ENCODE peak calls at places on chromosome 19, in ten cellular contexts. O is Caco-2, G is mesothelial cell of epicardium, C is fibroblast of mammary gland, Y is endothelial cell, P is HFFc6, V is pancreas, Z is heart right ventricle, S is omental fat pad, U is cardiac muscle cell. H is an unnamed sample.
A peak's percentile ranks its signal among the peaks of the same experiment; 100 is the strongest.

GRCh38 chr19:8028951-8029491 is 23.5 kb upstream of the CCL25 start:
- DNase-seq in V (no peak), O (peak; percentile 91), Z (no peak), Y (no peak), U (peak; percentile 65), P (no peak), G (no peak), C (peak; percentile 51), S (no peak), H (peak; percentile 33)

GRCh38 chr19:13764101-13764807 is at the start of gene MRI1:
- DNase-seq in C (peak; percentile 61), G (no peak), Y (peak; percentile 69), Z (peak; percentile 84), P (peak; percentile 42), O (peak; percentile 79), S (peak; percentile 65), V (peak; percentile 88), U (peak; percentile 79), H (peak; percentile 58)

GRCh38 chr19:38727868-38728660 is 16.2 kb downstream of the CAPN12 start:
- DNase-seq in U (no peak), C (no peak), Y (no peak), V (no peak), O (no peak), S (no peak), Z (no peak), G (no peak), P (no peak), H (no peak)

GRCh38 chr19:18130523-18131242 is 22.3 kb upstream of the PIK3R2 start:
- DNase-seq in S (no peak), V (no peak), P (no peak), Y (no peak), G (no peak), U (no peak), O (no peak), C (no peak), Z (no peak), H (no peak)

GRCh38 chr19:13164370-13165090 is 14.3 kb downstream of the IER2 start:
- DNase-seq in P (no peak), G (peak; percentile 71), S (no peak), V (no peak), O (peak; percentile 92), U (peak; percentile 57), Z (peak; percentile 79), Y (peak; percentile 92), C (no peak), H (peak; percentile 80)

GRCh38 chr19:52451241-52451640 is 2.1 kb upstream of the ZNF578 start:
- DNase-seq in Y (no peak), S (no peak), Z (no peak), U (no peak), O (no peak), P (no peak), G (no peak), C (no peak), V (no peak), H (no peak)

GRCh38 chr19:2434267-2434666 is 6.9 kb upstream of the TIMM13 start:
- DNase-seq in S (no peak), P (no peak), Y (no peak), U (no peak), O (no peak), C (no peak), V (no peak), Z (no peak), G (no peak), H (no peak)

GRCh38 chr19:54477650-54478049 is 4.6 kb upstream of the CDC42EP5 start:
- DNase-seq in C (no peak), P (no peak), S (no peak), Z (no peak), Y (no peak), O (no peak), V (no peak), G (no peak), U (no peak), H (no peak)

GRCh38 chr19:13143135-13143534 is 7.0 kb downstream of the STX10 start:
- DNase-seq in U (no peak), P (peak; percentile 83), O (no peak), S (no peak), Y (no peak), C (peak; percentile 86), V (no peak), Z (no peak), G (no peak), H (no peak)

GRCh38 chr19:38852231-38853044 is 2.7 kb upstream of the HNRNPL start:
- DNase-seq in C (peak; percentile 75), V (no peak), O (peak; percentile 76), G (no peak), U (no peak), Y (peak; percentile 33), Z (no peak), P (peak; percentile 85), S (peak; percentile 58), H (peak; percentile 50)

GRCh38 chr19:39502640-39503417 is 4.1 kb downstream of the DLL3 start:
- DNase-seq in V (peak; percentile 83), C (peak; percentile 70), Z (peak; percentile 67), Y (peak; percentile 89), O (peak; percentile 67), P (no peak), G (no peak), S (no peak), U (peak; percentile 82), H (peak; percentile 73)

GRCh38 chr19:21474671-21475181 is 30.7 kb upstream of the ZNF429 start:
- DNase-seq in O (no peak), U (peak; percentile 92), G (peak; percentile 67), P (peak; percentile 32), Y (peak; percentile 13), C (peak; percentile 33), V (peak; percentile 92), Z (peak; percentile 86), S (peak; percentile 74), H (peak; percentile 75)

GRCh38 chr19:14139944-14140343 is 3.6 kb upstream of the ASF1B start:
- DNase-seq in S (no peak), P (peak; percentile 75), G (no peak), Y (no peak), U (no peak), Z (no peak), C (no peak), V (no peak), O (no peak), H (peak; percentile 26)

GRCh38 chr19:33406521-33407139 is 33.1 kb downstream of the CEBPG start:
- DNase-seq in V (peak; percentile 93), Y (peak; percentile 88), C (peak; percentile 56), Z (peak; percentile 71), S (peak; percentile 83), U (peak; percentile 71), P (peak; percentile 27), O (peak; percentile 82), G (peak; percentile 57), H (peak; percentile 95)

GRCh38 chr19:1365306-1365963 is 18.3 kb upstream of the NDUFS7 start:
- DNase-seq in P (no peak), G (no peak), Z (no peak), V (no peak), O (no peak), U (no peak), S (no peak), C (no peak), Y (no peak), H (no peak)

GRCh38 chr19:16327911-16328823 is 3.5 kb downstream of the KLF2 start:
- DNase-seq in P (peak; percentile 51), O (no peak), Z (peak; percentile 56), Y (no peak), C (peak; percentile 91), U (no peak), G (no peak), S (peak; percentile 66), V (no peak), H (no peak)

GRCh38 chr19:11168568-11168967 is 13.0 kb upstream of the SPC24 start:
- DNase-seq in S (no peak), Y (no peak), Z (no peak), C (peak; percentile 99), V (no peak), P (peak; percentile 99), O (no peak), G (no peak), U (no peak), H (no peak)

GRCh38 chr19:11856568-11857264 is 8.2 kb downstream of the ZNF439 start:
- DNase-seq in O (peak; percentile 45), C (no peak), Z (no peak), V (no peak), Y (no peak), U (no peak), G (no peak), P (no peak), S (no peak), H (no peak)

DNA sequence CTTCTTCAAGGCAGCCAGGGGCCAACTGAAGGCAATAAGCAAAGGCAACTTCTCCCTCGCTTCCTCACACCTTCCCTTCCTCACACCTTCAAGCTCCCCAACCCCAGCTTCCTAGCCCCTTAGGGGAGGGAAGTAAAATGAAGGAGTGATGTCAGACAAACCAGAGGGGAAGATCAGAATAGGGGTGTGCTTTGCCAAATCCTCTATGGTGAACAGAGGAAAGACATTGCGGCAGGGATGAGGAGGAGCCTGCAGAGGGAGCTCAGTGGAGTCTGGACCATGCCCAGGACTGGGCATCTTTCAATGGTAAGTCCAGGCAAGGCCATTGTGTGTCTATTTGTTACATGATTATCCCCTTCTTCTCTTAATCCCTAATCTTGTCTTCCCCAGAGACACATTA is 164.0 kb downstream of the TSHZ3 start:
- DNase-seq in U (no peak), O (no peak), P (no peak), C (peak; percentile 5), V (no peak), Y (no peak), Z (no peak), S (no peak), G (no peak), H (no peak)
- TF ChIP-seq CTCF in U (peak; percentile 11), O (no peak), P (no peak), C (peak; percentile 11), V (no peak), Y (no peak), Z (no peak), S (no peak), G (no peak), H (no peak)

GRCh38 chr19:47036233-47036651 is 12.2 kb downstream of the TMEM160 start:
- DNase-seq in Y (no peak), G (no peak), U (no peak), P (no peak), V (no peak), O (peak; percentile 69), C (peak; percentile 22), S (no peak), Z (no peak), H (no peak)
- TF ChIP-seq CTCF in Y (no peak), G (no peak), U (no peak), P (no peak), V (no peak), O (no peak), C (no peak), S (no peak), Z (no peak), H (no peak)

DNA sequence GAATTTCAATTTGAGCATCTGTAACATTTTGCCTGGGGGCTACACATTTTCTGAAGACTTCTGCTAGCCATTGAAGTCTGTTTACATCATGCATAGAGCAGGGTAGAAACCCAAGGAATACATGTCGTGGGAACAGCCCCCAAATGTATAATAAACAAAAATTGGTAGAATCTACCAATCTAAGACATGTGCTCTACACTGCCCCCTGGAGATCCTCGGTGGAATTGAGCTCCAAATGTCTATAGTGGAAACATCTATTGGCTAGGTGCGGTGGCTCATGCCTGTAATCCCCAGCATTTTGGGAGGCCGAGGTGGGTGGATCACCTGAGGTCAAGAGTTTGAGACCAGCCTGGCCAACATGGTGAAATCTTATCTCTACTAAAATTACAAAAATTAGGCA is 57.3 kb downstream of the MBD3L2B start:
- DNase-seq in Y (no peak), C (no peak), G (no peak), U (no peak), O (no peak), Z (no peak), V (no peak), S (no peak), P (no peak), H (no peak)
- TF ChIP-seq CTCF in Y (no peak), C (peak; percentile 30), G (peak; percentile 49), U (peak; percentile 14), O (peak; percentile 20), Z (no peak), V (peak; percentile 12), S (no peak), P (peak; percentile 61), H (peak; percentile 47)

GRCh38 chr19:42435316-42435715 is 7.4 kb downstream of the CXCL17 start:
- DNase-seq in S (no peak), U (no peak), G (no peak), Y (no peak), P (no peak), V (no peak), Z (no peak), C (no peak), O (no peak), H (no peak)
- TF ChIP-seq CTCF in S (no peak), U (no peak), G (no peak), Y (no peak), P (no peak), V (no peak), Z (no peak), C (no peak), O (no peak), H (no peak)